ENCODE peak calls at places on chromosomes 6 and 20, in six cellular contexts. L is A673, I is lower lobe of right lung, X is psoas muscle, A is AG04450, J is suprapubic skin. U is an unnamed sample.

GRCh38 chr6:168270274-168271174 is 49.1 kb downstream of the DACT2 start:
- DNase-seq in I (no peak), X (no peak), J (no peak), A (no peak), L (no peak), U (no peak)

GRCh38 chr20:35145141-35145564 is 2.0 kb downstream of the EDEM2 start:
- DNase-seq in A (peak), L (peak), X (no peak), I (no peak), J (no peak), U (no peak)

GRCh38 chr6:17042422-17043147 is 59.3 kb upstream of the STMND1 start:
- DNase-seq in J (no peak), L (peak), A (no peak), I (no peak), X (no peak), U (no peak)

GRCh38 chr6:108556864-108557493 is 3.7 kb upstream of the FOXO3 start:
- DNase-seq in A (peak), X (no peak), J (peak), L (no peak), I (no peak), U (no peak)

GRCh38 chr6:5697508-5697907 is 309.2 kb downstream of the NRN1 start:
- DNase-seq in L (no peak), I (no peak), J (no peak), A (no peak), X (no peak), U (no peak)

GRCh38 chr20:16518068-16518783 is 55.0 kb downstream of the KIF16B start:
- DNase-seq in L (peak), I (no peak), J (no peak), A (peak), X (no peak), U (no peak)

GRCh38 chr6:151196571-151196970 is 43.2 kb upstream of the AKAP12 start:
- DNase-seq in J (peak), A (peak), L (no peak), I (no peak), X (peak), U (no peak)

GRCh38 chr6:99431901-99432300 is 6.8 kb upstream of the PNISR start:
- DNase-seq in A (no peak), X (no peak), I (no peak), J (no peak), L (no peak), U (no peak)

GRCh38 chr20:6026051-6026450 is 27.8 kb downstream of the LRRN4 start:
- DNase-seq in I (no peak), J (no peak), A (peak), L (no peak), X (no peak), U (no peak)

GRCh38 chr20:47635256-47635655 is 133.6 kb downstream of the NCOA3 start:
- DNase-seq in J (no peak), L (no peak), X (no peak), I (no peak), A (no peak), U (no peak)

GRCh38 chr6:137223370-137224131 is 4.4 kb upstream of the IFNGR1 start:
- DNase-seq in I (no peak), J (no peak), A (no peak), L (no peak), X (no peak), U (no peak)

GRCh38 chr6:14711056-14711703 is 534.7 kb upstream of the JARID2 start:
- DNase-seq in A (peak), X (no peak), J (no peak), I (no peak), L (peak), U (no peak)

GRCh38 chr6:17585766-17586502 is 14.2 kb upstream of the FAM8A1 start:
- DNase-seq in L (peak), J (no peak), I (peak), X (no peak), A (no peak), U (no peak)

GRCh38 chr6:32685603-32686002 is 19.1 kb upstream of the HLA-DQB1 start:
- DNase-seq in I (no peak), J (no peak), A (no peak), L (no peak), X (no peak), U (no peak)

GRCh38 chr6:72182337-72183246 is 296.2 kb downstream of the RIMS1 start:
- DNase-seq in X (peak), J (no peak), I (peak), L (peak), A (no peak), U (peak)

GRCh38 chr6:33744001-33744848 is 2.5 kb downstream of the IP6K3 start:
- DNase-seq in I (peak), L (peak), J (no peak), X (peak), A (no peak), U (peak)
- H3K27ac ChIP-seq in I (peak), L (no peak), J (no peak), X (peak), A (no peak), U (peak)

GRCh38 chr6:8043221-8043620 is 21.0 kb downstream of the BLOC1S5 start:
- DNase-seq in L (no peak), A (no peak), X (no peak), J (no peak), I (no peak), U (no peak)

GRCh38 chr6:8041933-8042583 is 22.1 kb downstream of the BLOC1S5 start:
- DNase-seq in A (no peak), L (no peak), J (no peak), I (no peak), X (no peak), U (no peak)

DNA sequence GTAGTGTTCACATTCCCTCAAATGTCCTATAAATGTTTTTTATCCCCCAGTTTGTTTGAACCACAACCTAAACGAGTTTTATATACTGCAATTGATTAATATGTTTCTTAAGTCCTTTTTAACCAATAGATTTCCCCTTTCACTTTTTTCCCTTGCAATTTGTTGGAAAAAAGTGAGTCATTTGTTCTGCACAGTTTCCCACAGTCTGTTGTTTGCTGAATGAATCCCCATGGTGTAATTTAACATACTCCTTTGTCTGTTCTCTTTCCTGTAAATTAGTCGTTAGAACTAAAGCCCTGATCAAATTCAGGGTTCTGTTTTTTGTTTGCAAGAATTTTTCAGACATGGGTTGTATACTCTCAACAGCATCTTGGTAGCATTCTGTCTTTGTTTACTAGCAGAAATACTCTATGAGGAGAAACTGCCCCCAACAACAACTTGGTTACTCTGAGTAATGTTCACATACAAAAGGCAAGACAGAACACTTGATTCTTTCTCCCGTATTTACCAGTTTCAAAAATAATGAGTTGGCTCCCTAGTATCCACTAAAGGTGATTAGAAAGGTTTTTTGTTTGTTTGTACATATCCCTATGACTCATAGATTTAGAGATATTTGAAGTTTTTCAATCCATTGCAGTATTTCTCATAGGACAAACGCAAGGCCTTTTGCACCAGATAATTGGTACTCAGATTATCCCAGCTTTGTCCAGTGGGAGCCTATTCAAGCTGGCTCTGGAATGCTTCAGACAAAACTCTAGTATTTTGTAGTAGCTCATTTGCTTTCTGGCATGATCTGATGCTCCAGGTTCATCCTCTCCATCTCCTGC is 16.5 kb downstream of the BLOC1S5 start:
- DNase-seq in I (no peak), X (no peak), A (no peak), J (no peak), L (peak), U (no peak)
- H3K27ac ChIP-seq in I (no peak), X (no peak), A (no peak), J (no peak), L (no peak), U (no peak)

DNA sequence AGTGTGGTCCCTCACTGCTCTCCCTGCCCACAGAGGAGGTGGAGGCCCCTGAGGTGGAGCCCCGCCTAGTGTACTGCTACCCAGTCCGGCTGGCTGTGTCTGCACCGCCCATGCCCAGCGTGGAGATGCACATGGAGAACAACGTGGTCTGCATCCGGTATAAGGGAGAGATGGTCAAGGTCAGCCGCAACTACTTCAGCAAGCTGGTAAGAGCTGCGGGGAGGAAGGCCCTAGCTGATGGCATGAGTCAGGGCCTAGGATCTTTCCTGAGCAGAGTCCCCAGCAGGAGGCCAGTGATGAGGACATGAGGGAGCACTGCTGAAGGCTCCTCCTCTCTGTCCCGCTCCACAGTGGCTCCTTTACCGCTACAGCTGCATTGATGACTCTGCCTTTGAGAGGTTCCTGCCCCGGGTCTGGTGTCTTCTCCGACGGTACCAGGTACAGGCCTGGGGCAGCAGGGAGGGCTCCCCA is 11.2 kb downstream of the PCIF1 start:
- DNase-seq in A (no peak), L (peak), X (no peak), I (no peak), J (peak), U (no peak)
- H3K27ac ChIP-seq in A (no peak), L (no peak), X (peak), I (peak), J (peak), U (peak)

GRCh38 chr20:32580608-32580969 is 4.5 kb downstream of the NOL4L start:
- DNase-seq in J (no peak), X (no peak), A (no peak), L (no peak), I (no peak), U (no peak)

GRCh38 chr20:32580194-32580593 is 4.9 kb downstream of the NOL4L start:
- DNase-seq in A (no peak), X (no peak), J (no peak), I (no peak), L (no peak), U (no peak)

GRCh38 chr20:32581839-32582658 is 3.1 kb downstream of the NOL4L start:
- DNase-seq in X (no peak), A (no peak), L (no peak), J (no peak), I (no peak), U (no peak)

GRCh38 chr20:32582659-32583580 is 2.2 kb downstream of the NOL4L start:
- DNase-seq in X (no peak), I (no peak), A (no peak), L (no peak), J (no peak), U (no peak)

GRCh38 chr20:32580970-32581838 is 3.9 kb downstream of the NOL4L start:
- DNase-seq in X (no peak), A (no peak), I (no peak), J (no peak), L (no peak), U (peak)
- H3K27ac ChIP-seq in X (no peak), A (no peak), I (no peak), J (no peak), L (no peak), U (peak)

GRCh38 chr20:50193851-50194830 is 3.5 kb downstream of the CEBPB start:
- DNase-seq in A (no peak), X (peak), I (peak), J (no peak), L (no peak), U (no peak)

GRCh38 chr20:50194831-50195523 is 4.3 kb downstream of the CEBPB start:
- DNase-seq in J (no peak), A (no peak), X (peak), I (no peak), L (no peak), U (no peak)

GRCh38 chr20:50196248-50196647 is 5.6 kb downstream of the CEBPB start:
- DNase-seq in J (no peak), A (no peak), I (no peak), L (no peak), X (no peak), U (no peak)

GRCh38 chr20:50196896-50197295 is 6.3 kb downstream of the CEBPB start:
- DNase-seq in J (no peak), L (no peak), X (no peak), I (no peak), A (no peak), U (no peak)

DNA sequence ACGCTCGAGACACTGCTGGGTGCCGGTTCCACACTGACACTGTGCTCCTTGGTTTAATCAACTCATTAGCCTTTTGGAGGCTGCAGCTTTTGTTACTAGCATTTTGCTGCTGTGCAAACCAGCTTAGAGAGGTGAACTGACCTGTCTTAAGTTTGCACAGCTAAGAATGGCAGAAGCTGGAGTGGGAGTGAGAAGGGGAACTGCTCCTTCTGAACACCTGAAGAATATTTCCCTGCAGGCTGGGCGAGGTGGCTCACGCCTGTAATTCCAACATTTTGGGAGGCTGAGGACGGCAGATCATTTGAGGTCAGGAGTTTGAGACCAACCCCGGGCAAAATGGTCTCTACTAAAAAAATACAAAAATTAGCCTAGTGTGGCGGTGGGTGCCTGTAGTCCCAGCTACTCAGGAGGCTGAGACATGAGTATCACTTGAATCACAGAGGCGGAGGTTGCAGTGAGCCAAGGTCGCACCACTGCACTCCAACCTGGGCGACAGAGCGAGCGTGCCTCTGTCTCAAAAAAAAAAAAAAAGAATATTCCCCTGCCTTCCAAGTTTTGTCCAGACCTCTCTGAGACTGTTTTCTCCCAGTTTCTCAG is 5.0 kb downstream of the CEBPB start:
- DNase-seq in L (no peak), I (no peak), X (no peak), A (no peak), J (no peak), U (no peak)
- H3K27ac ChIP-seq in L (peak), I (peak), X (peak), A (peak), J (peak), U (no peak)

DNA sequence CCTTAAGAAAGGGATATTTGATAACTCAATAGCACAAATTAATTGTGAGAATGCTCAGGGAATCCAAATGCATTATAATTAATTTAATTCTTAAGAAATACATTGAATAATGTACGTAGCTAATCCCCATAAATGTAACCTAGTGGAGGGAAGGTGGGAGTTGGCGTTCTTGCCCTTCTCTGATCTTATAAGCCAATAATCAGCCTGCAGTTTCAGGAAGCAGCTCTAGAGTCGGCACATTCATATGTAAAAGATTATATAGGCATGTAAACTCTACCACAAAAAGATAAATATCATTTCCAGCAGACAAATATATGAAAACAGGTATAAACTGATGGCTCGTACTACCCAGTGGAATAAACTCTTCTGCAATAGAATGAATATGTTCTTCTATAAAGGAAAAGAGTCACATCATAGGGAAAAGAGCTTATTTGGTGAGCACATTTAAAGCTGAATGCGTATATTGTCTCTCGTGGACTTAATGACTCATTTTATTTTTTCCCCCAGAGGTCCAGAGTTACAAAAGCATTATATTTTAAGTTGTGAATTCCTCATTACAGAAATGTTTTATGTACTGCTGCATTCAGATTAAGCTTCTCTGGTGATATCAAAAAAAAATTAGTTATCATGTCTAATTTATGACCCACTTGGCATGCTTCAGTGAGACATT is 112.2 kb downstream of the TFAP2A start:
- DNase-seq in L (peak), A (no peak), X (no peak), J (no peak), I (no peak), U (no peak)
- H3K27ac ChIP-seq in L (no peak), A (no peak), X (no peak), J (no peak), I (no peak), U (no peak)

GRCh38 chr20:10603971-10604864 is 69.6 kb downstream of the JAG1 start:
- DNase-seq in J (peak), X (peak), L (no peak), A (peak), I (no peak), U (no peak)

GRCh38 chr20:10604865-10605440 is 68.8 kb downstream of the JAG1 start:
- DNase-seq in A (no peak), I (no peak), L (no peak), J (no peak), X (no peak), U (no peak)

GRCh38 chr20:10603378-10603777 is 70.4 kb downstream of the JAG1 start:
- DNase-seq in X (no peak), J (no peak), I (no peak), L (no peak), A (no peak), U (no peak)

GRCh38 chr20:10602141-10602660 is 71.6 kb downstream of the JAG1 start:
- DNase-seq in L (no peak), X (no peak), J (no peak), I (no peak), A (no peak), U (no peak)

GRCh38 chr20:10605547-10606195 is 68.1 kb downstream of the JAG1 start:
- DNase-seq in I (no peak), L (no peak), A (no peak), J (no peak), X (no peak), U (no peak)
- H3K27ac ChIP-seq in I (no peak), L (no peak), A (peak), J (peak), X (peak), U (peak)

GRCh38 chr6:33721529-33721928 is 10.0 kb upstream of the UQCC2 start:
- DNase-seq in A (no peak), J (no peak), X (no peak), I (no peak), L (no peak), U (no peak)

GRCh38 chr6:33722103-33722646 is 10.7 kb upstream of the UQCC2 start:
- DNase-seq in J (no peak), L (no peak), A (no peak), X (no peak), I (peak), U (no peak)

GRCh38 chr6:33725222-33725621 is 13.7 kb upstream of the UQCC2 start:
- DNase-seq in A (no peak), J (no peak), I (peak), X (no peak), L (no peak), U (no peak)

GRCh38 chr6:33724281-33725023 is 13.0 kb upstream of the UQCC2 start:
- DNase-seq in J (no peak), I (peak), A (no peak), L (no peak), X (no peak), U (no peak)

DNA sequence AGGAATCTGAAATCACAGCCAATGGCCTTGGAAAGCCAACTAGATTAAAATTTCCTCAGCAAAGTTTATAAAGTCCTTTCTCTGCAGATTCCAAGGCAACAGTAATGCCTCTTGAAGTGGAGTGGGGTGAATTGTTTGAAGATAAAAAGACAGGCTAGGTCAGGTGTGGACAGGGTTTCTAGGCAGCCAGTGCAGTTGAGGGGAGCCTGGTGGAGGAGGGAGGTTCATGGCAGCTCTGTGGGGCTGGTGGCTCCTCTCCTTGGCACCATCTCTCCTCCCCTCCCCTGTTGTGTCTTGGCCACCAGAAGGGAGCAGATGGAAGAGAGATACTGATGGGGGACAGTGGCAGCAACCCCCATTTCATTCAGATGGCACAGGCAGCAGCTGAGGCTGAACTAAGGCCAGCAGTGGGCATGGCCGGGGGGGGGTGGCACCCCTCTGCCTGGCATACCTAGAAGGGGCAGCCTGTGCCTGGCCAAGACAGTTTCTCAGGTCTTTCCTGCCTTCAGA is 12.1 kb upstream of the UQCC2 start:
- DNase-seq in X (no peak), A (no peak), L (no peak), I (peak), J (no peak), U (no peak)
- H3K27ac ChIP-seq in X (peak), A (no peak), L (no peak), I (peak), J (no peak), U (no peak)